ENCODE peak calls at places on chromosomes 6 and 20, in six cellular contexts. N is cardiac muscle cell, L is left lung, Y is BE2C, S is Caco-2, Z is aorta. A is an unnamed sample.

GRCh38 chr6:140541288-140541687 is 1166.8 kb upstream of the CITED2 start:
- DNase-seq in N (no peak), L (no peak), Y (no peak), Z (no peak), S (no peak), A (no peak)

GRCh38 chr20:35870541-35871307 is 83.6 kb downstream of the SCAND1 start:
- DNase-seq in L (no peak), Y (no peak), Z (no peak), S (no peak), N (no peak), A (no peak)

GRCh38 chr6:45566882-45567281 is 189.1 kb upstream of the SUPT3H start:
- DNase-seq in N (peak; percentile 46), L (no peak), Z (no peak), S (peak; percentile 77), Y (no peak), A (no peak)

GRCh38 chr20:3164043-3164762 is 4.5 kb upstream of the FASTKD5 start:
- DNase-seq in Z (peak; percentile 61), L (no peak), N (no peak), S (no peak), Y (no peak), A (no peak)

GRCh38 chr6:41939848-41940758 is 1.5 kb downstream of the CCND3 start:
- DNase-seq in S (peak; percentile 71), N (no peak), L (peak; percentile 85), Y (no peak), Z (no peak), A (peak; percentile 64)

GRCh38 chr6:156175971-156176421 is 601.2 kb upstream of the ARID1B start:
- DNase-seq in S (peak; percentile 34), L (peak; percentile 52), N (peak; percentile 26), Y (peak; percentile 51), Z (no peak), A (peak; percentile 67)

GRCh38 chr6:116410945-116411623 is 40.3 kb downstream of the DSE start:
- DNase-seq in Z (no peak), S (no peak), Y (no peak), L (no peak), N (peak; percentile 58), A (no peak)

GRCh38 chr6:149233056-149233715 is 84.3 kb upstream of the TAB2 start:
- DNase-seq in Z (no peak), N (no peak), Y (no peak), S (no peak), L (no peak), A (no peak)

GRCh38 chr20:50409495-50409894 is 100.7 kb upstream of the PTPN1 start:
- DNase-seq in N (no peak), L (no peak), S (no peak), Z (no peak), Y (no peak), A (no peak)

GRCh38 chr6:54194067-54194466 is 82.8 kb downstream of the MLIP start:
- DNase-seq in Z (no peak), N (no peak), S (no peak), Y (no peak), L (no peak), A (no peak)

GRCh38 chr6:166466178-166467122 is 83.7 kb upstream of the MPC1 start:
- DNase-seq in Y (no peak), S (no peak), L (no peak), N (peak; percentile 17), Z (no peak), A (no peak)

GRCh38 chr20:53611449-53611894 is 17.8 kb upstream of the ZNF217 start:
- DNase-seq in N (peak; percentile 71), Y (peak; percentile 27), Z (no peak), L (no peak), S (peak; percentile 27), A (peak; percentile 56)

GRCh38 chr20:53608071-53608455 is 14.4 kb upstream of the ZNF217 start:
- DNase-seq in N (no peak), Z (no peak), L (no peak), S (peak; percentile 43), Y (no peak), A (no peak)

GRCh38 chr20:53606364-53606985 is 12.8 kb upstream of the ZNF217 start:
- DNase-seq in S (peak; percentile 23), L (no peak), Z (no peak), N (no peak), Y (no peak), A (no peak)

GRCh38 chr20:53609501-53610445 is 16.1 kb upstream of the ZNF217 start:
- DNase-seq in Z (peak; percentile 78), S (peak; percentile 29), N (no peak), Y (no peak), L (peak; percentile 83), A (no peak)

GRCh38 chr20:53608456-53609413 is 15.1 kb upstream of the ZNF217 start:
- DNase-seq in Y (no peak), L (no peak), N (no peak), S (peak; percentile 46), Z (peak; percentile 68), A (no peak)
- H3K4me3 ChIP-seq in Y (no peak overlapping the region), L (no peak overlapping the region), N (no peak overlapping the region), S (no peak overlapping the region), Z (no peak overlapping the region), A (peak overlapping the region; percentile 17)

GRCh38 chr6:15434263-15434662 is 188.4 kb downstream of the JARID2 start:
- DNase-seq in N (no peak), S (no peak), Y (no peak), L (no peak), Z (no peak), A (no peak)
- H3K4me1 ChIP-seq in N (peaks cover 63% of the 10 kb centered on the region), S (peaks cover 40% of the 10 kb centered on the region), Y (peaks cover 36% of the 10 kb centered on the region), L (peaks cover 87% of the 10 kb centered on the region), Z (peaks cover 19% of the 10 kb centered on the region), A (peaks cover 65% of the 10 kb centered on the region)

GRCh38 chr20:64077876-64078551 is 1.3 kb downstream of the RGS19 start:
- DNase-seq in L (peak; percentile 77), S (no peak), Y (no peak), Z (no peak), N (no peak), A (no peak)
- H3K4me3 ChIP-seq in L (peak overlapping the region; percentile 69), S (peak overlapping the region; percentile 96), Y (peak overlapping the region; percentile 86), Z (no peak overlapping the region), N (no peak overlapping the region), A (peak overlapping the region; percentile 81)

DNA sequence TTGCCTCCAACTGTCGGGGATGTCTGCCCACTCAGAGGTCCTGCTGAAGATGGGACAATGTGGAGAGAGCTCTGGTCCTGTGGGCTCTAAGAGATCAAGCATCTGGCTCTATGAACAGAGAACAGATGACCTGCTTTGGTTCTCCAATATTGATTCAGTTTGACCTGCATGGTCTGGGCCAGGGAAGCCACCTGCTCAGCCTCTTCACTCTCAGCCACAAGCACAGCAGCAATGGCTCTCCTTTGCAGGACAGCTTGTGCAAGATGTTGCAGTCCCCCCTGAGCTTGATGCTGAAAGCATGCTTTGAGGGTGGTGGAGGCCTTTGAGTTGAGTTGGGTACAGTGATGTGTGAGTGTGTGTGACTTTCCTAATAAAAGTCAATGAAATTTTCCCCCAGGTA is 18.6 kb upstream of the MCM3 start:
- DNase-seq in S (no peak), Y (no peak), Z (no peak), N (no peak), L (no peak), A (no peak)
- H3K4me1 ChIP-seq in S (peaks cover 51% of the 10 kb centered on the region), Y (peaks cover 18% of the 10 kb centered on the region), Z (no peaks in the 10 kb centered on the region), N (peaks cover 9% of the 10 kb centered on the region), L (peaks cover 45% of the 10 kb centered on the region), A (peaks cover 19% of the 10 kb centered on the region)

GRCh38 chr6:26360451-26361416 is 4.3 kb upstream of the BTN3A2 start:
- DNase-seq in N (no peak), L (no peak), Y (no peak), Z (no peak), S (no peak), A (no peak)
- H3K4me3 ChIP-seq in N (no peak overlapping the region), L (no peak overlapping the region), Y (no peak overlapping the region), Z (no peak overlapping the region), S (no peak overlapping the region), A (no peak overlapping the region)

DNA sequence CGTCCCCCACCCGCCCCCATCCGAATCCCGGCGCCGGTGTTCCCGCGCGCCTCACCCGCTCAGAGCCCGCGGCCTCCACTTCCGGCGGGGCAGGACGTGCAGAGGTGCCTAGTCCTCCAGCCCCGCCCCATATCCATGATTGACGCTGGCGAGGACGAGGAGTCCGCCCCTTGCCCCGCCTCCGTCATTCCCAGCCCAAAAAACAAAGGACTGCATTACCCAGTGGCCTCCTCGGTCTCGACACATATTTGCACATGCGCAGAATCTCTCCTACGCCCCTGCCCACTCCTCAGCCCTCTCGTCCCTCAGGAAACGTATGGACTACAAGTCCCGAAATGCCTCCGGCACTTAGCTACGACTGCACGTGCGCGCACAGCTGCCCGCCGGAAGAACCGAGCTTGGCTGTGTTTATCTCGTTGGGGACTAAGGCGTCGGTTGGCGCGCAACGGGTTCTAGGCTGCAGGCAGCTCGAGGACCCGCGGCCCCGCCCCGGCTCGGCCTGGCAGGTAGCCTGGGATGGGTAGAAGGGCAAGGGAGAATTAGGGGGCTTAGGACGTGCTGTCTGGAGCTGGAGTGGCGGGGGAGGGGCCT is at the start of the genes KLHDC3 and MEA1:
- DNase-seq in L (peak; percentile 99), S (peak; percentile 99), Y (peak; percentile 99), Z (peak; percentile 99), N (peak; percentile 99), A (peak; percentile 99)
- H3K4me1 ChIP-seq in L (peaks cover 52% of the 10 kb centered on the region), S (peaks cover 4% of the 10 kb centered on the region), Y (no peaks in the 10 kb centered on the region), Z (no peaks in the 10 kb centered on the region), N (peaks cover 33% of the 10 kb centered on the region), A (peaks cover 46% of the 10 kb centered on the region)

A was measured in suprapubic skin.